ENCODE peak calls at places on chromosome 6, in nine cellular contexts. One of them, this sample, is unnamed. For H3K4me1, the result is how much of the 10 kb centered on the place peaks cover.

GRCh38 chr6:16480780-16481179 is 242.4 kb downstream of the GMPR start:
- DNase-seq in esophagus squamous epithelium: no peak
- DNase-seq in psoas muscle: no peak
- DNase-seq in adrenal gland: no peak
- DNase-seq in CD4-positive, alpha-beta memory T cell: no peak
- DNase-seq in hepatocyte: no peak
- DNase-seq in right cardiac atrium: no peak
- DNase-seq in heart left ventricle: no peak
- DNase-seq in heart right ventricle: no peak
- DNase-seq in this sample: no peak

GRCh38 chr6:34377984-34378383 is 14.5 kb downstream of the NUDT3 start:
- DNase-seq in heart left ventricle: no peak
- DNase-seq in heart right ventricle: no peak
- DNase-seq in right cardiac atrium: no peak
- DNase-seq in psoas muscle: no peak
- DNase-seq in adrenal gland: no peak
- DNase-seq in CD4-positive, alpha-beta memory T cell: no peak
- DNase-seq in hepatocyte: no peak
- DNase-seq in esophagus squamous epithelium: no peak
- DNase-seq in this sample: no peak

GRCh38 chr6:321158-321438 is 28.8 kb downstream of the DUSP22 start:
- DNase-seq in heart left ventricle: no peak
- DNase-seq in CD4-positive, alpha-beta memory T cell: no peak
- DNase-seq in psoas muscle: no peak
- DNase-seq in heart right ventricle: no peak
- DNase-seq in adrenal gland: no peak
- DNase-seq in hepatocyte: no peak
- DNase-seq in right cardiac atrium: no peak
- DNase-seq in esophagus squamous epithelium: no peak
- DNase-seq in this sample: no peak

GRCh38 chr6:139443226-139444112 is 69.0 kb upstream of the CITED2 start:
- DNase-seq in psoas muscle: no peak
- DNase-seq in right cardiac atrium: no peak
- DNase-seq in hepatocyte: no peak
- DNase-seq in CD4-positive, alpha-beta memory T cell: no peak
- DNase-seq in heart right ventricle: no peak
- DNase-seq in adrenal gland: no peak
- DNase-seq in esophagus squamous epithelium: no peak
- DNase-seq in heart left ventricle: no peak
- DNase-seq in this sample: no peak

GRCh38 chr6:163709255-163709654 is 294.7 kb downstream of the QKI start:
- DNase-seq in heart right ventricle: no peak
- DNase-seq in CD4-positive, alpha-beta memory T cell: no peak
- DNase-seq in psoas muscle: no peak
- DNase-seq in hepatocyte: no peak
- DNase-seq in adrenal gland: no peak
- DNase-seq in heart left ventricle: no peak
- DNase-seq in esophagus squamous epithelium: no peak
- DNase-seq in right cardiac atrium: peak
- DNase-seq in this sample: no peak

GRCh38 chr6:44512868-44513641 is 125.5 kb downstream of the CDC5L start:
- DNase-seq in psoas muscle: no peak
- DNase-seq in adrenal gland: no peak
- DNase-seq in esophagus squamous epithelium: no peak
- DNase-seq in heart right ventricle: peak
- DNase-seq in heart left ventricle: peak
- DNase-seq in CD4-positive, alpha-beta memory T cell: no peak
- DNase-seq in right cardiac atrium: no peak
- DNase-seq in hepatocyte: no peak
- DNase-seq in this sample: no peak

GRCh38 chr6:84618836-84619235 is 145.6 kb downstream of the TBX18 start:
- DNase-seq in psoas muscle: no peak
- DNase-seq in CD4-positive, alpha-beta memory T cell: no peak
- DNase-seq in heart left ventricle: no peak
- DNase-seq in hepatocyte: no peak
- DNase-seq in adrenal gland: no peak
- DNase-seq in right cardiac atrium: no peak
- DNase-seq in heart right ventricle: no peak
- DNase-seq in esophagus squamous epithelium: no peak
- DNase-seq in this sample: no peak

GRCh38 chr6:41644297-41644879 is 6.1 kb downstream of the MDFI start:
- DNase-seq in hepatocyte: no peak
- DNase-seq in heart left ventricle: no peak
- DNase-seq in esophagus squamous epithelium: no peak
- DNase-seq in CD4-positive, alpha-beta memory T cell: no peak
- DNase-seq in heart right ventricle: no peak
- DNase-seq in psoas muscle: no peak
- DNase-seq in right cardiac atrium: no peak
- DNase-seq in adrenal gland: no peak
- DNase-seq in this sample: no peak

GRCh38 chr6:135901776-135902524 is 50.4 kb downstream of the PDE7B start:
- DNase-seq in psoas muscle: no peak
- DNase-seq in esophagus squamous epithelium: no peak
- DNase-seq in right cardiac atrium: peak
- DNase-seq in adrenal gland: peak
- DNase-seq in hepatocyte: peak
- DNase-seq in heart right ventricle: peak
- DNase-seq in heart left ventricle: peak
- DNase-seq in CD4-positive, alpha-beta memory T cell: peak
- DNase-seq in this sample: no peak

GRCh38 chr6:72553531-72554202 is 68.2 kb upstream of the KCNQ5 start:
- DNase-seq in right cardiac atrium: no peak
- DNase-seq in heart right ventricle: no peak
- DNase-seq in heart left ventricle: no peak
- DNase-seq in esophagus squamous epithelium: no peak
- DNase-seq in adrenal gland: no peak
- DNase-seq in hepatocyte: no peak
- DNase-seq in psoas muscle: no peak
- DNase-seq in CD4-positive, alpha-beta memory T cell: no peak
- DNase-seq in this sample: no peak

GRCh38 chr6:70520575-70520974 is 46.2 kb upstream of the SDHAF4 start:
- DNase-seq in heart left ventricle: no peak
- DNase-seq in psoas muscle: no peak
- DNase-seq in right cardiac atrium: no peak
- DNase-seq in esophagus squamous epithelium: no peak
- DNase-seq in adrenal gland: no peak
- DNase-seq in heart right ventricle: no peak
- DNase-seq in CD4-positive, alpha-beta memory T cell: peak
- DNase-seq in hepatocyte: peak
- DNase-seq in this sample: no peak

GRCh38 chr6:45756611-45757010 is 259.0 kb downstream of the CLIC5 start:
- DNase-seq in esophagus squamous epithelium: no peak
- DNase-seq in heart left ventricle: no peak
- DNase-seq in psoas muscle: no peak
- DNase-seq in adrenal gland: no peak
- DNase-seq in heart right ventricle: no peak
- DNase-seq in hepatocyte: no peak
- DNase-seq in CD4-positive, alpha-beta memory T cell: no peak
- DNase-seq in right cardiac atrium: no peak
- DNase-seq in this sample: no peak

GRCh38 chr6:35600659-35601125 is 88.0 kb upstream of the TULP1 start:
- DNase-seq in heart right ventricle: no peak
- DNase-seq in psoas muscle: no peak
- DNase-seq in adrenal gland: no peak
- DNase-seq in CD4-positive, alpha-beta memory T cell: peak
- DNase-seq in esophagus squamous epithelium: no peak
- DNase-seq in hepatocyte: no peak
- DNase-seq in heart left ventricle: no peak
- DNase-seq in right cardiac atrium: no peak
- DNase-seq in this sample: no peak

GRCh38 chr6:168219804-168220203 is 99.8 kb downstream of the DACT2 start:
- DNase-seq in psoas muscle: no peak
- DNase-seq in right cardiac atrium: no peak
- DNase-seq in adrenal gland: no peak
- DNase-seq in hepatocyte: no peak
- DNase-seq in heart left ventricle: peak
- DNase-seq in heart right ventricle: no peak
- DNase-seq in CD4-positive, alpha-beta memory T cell: no peak
- DNase-seq in esophagus squamous epithelium: no peak
- DNase-seq in this sample: no peak

GRCh38 chr6:165110871-165111270 is 198.5 kb downstream of the C6orf118 start:
- DNase-seq in heart right ventricle: no peak
- DNase-seq in esophagus squamous epithelium: no peak
- DNase-seq in heart left ventricle: no peak
- DNase-seq in adrenal gland: no peak
- DNase-seq in CD4-positive, alpha-beta memory T cell: no peak
- DNase-seq in right cardiac atrium: no peak
- DNase-seq in psoas muscle: no peak
- DNase-seq in hepatocyte: no peak
- DNase-seq in this sample: no peak

GRCh38 chr6:39754493-39755115 is 29.4 kb upstream of the KIF6 start:
- DNase-seq in right cardiac atrium: peak
- DNase-seq in adrenal gland: no peak
- DNase-seq in psoas muscle: no peak
- DNase-seq in hepatocyte: no peak
- DNase-seq in esophagus squamous epithelium: no peak
- DNase-seq in heart left ventricle: no peak
- DNase-seq in heart right ventricle: peak
- DNase-seq in CD4-positive, alpha-beta memory T cell: no peak
- DNase-seq in this sample: no peak

GRCh38 chr6:160301341-160301740 is 42.7 kb upstream of the SLC22A2 start:
- DNase-seq in heart right ventricle: no peak
- DNase-seq in right cardiac atrium: no peak
- DNase-seq in CD4-positive, alpha-beta memory T cell: no peak
- DNase-seq in hepatocyte: no peak
- DNase-seq in adrenal gland: no peak
- DNase-seq in psoas muscle: peak
- DNase-seq in esophagus squamous epithelium: no peak
- DNase-seq in heart left ventricle: no peak
- DNase-seq in this sample: no peak

GRCh38 chr6:150025201-150025917 is at the start of gene RAET1L:
- DNase-seq in CD4-positive, alpha-beta memory T cell: no peak
- DNase-seq in right cardiac atrium: peak
- DNase-seq in hepatocyte: peak
- DNase-seq in heart left ventricle: no peak
- DNase-seq in adrenal gland: peak
- DNase-seq in heart right ventricle: peak
- DNase-seq in esophagus squamous epithelium: no peak
- DNase-seq in psoas muscle: no peak
- DNase-seq in this sample: peak

GRCh38 chr6:137892271-137892708 is 25.2 kb downstream of the TNFAIP3 start:
- DNase-seq in right cardiac atrium: no peak
- DNase-seq in CD4-positive, alpha-beta memory T cell: no peak
- DNase-seq in psoas muscle: no peak
- DNase-seq in heart right ventricle: no peak
- DNase-seq in adrenal gland: no peak
- DNase-seq in hepatocyte: no peak
- DNase-seq in esophagus squamous epithelium: no peak
- DNase-seq in heart left ventricle: no peak
- DNase-seq in this sample: no peak

GRCh38 chr6:32114853-32115252 is 5.7 kb upstream of the TNXB start:
- DNase-seq in adrenal gland: no peak
- DNase-seq in esophagus squamous epithelium: no peak
- DNase-seq in heart left ventricle: peak
- DNase-seq in heart right ventricle: no peak
- DNase-seq in right cardiac atrium: no peak
- DNase-seq in psoas muscle: no peak
- DNase-seq in hepatocyte: peak
- DNase-seq in CD4-positive, alpha-beta memory T cell: no peak
- DNase-seq in this sample: no peak

GRCh38 chr6:105453968-105454367 is 51.1 kb upstream of the PREP start:
- DNase-seq in psoas muscle: no peak
- DNase-seq in adrenal gland: no peak
- DNase-seq in right cardiac atrium: no peak
- DNase-seq in heart left ventricle: no peak
- DNase-seq in CD4-positive, alpha-beta memory T cell: no peak
- DNase-seq in hepatocyte: no peak
- DNase-seq in esophagus squamous epithelium: no peak
- DNase-seq in heart right ventricle: no peak
- DNase-seq in this sample: no peak
- H3K27ac ChIP-seq in psoas muscle: no peak
- H3K27ac ChIP-seq in adrenal gland: no peak
- H3K27ac ChIP-seq in right cardiac atrium: no peak
- H3K27ac ChIP-seq in heart left ventricle: no peak
- H3K27ac ChIP-seq in CD4-positive, alpha-beta memory T cell: peak
- H3K27ac ChIP-seq in hepatocyte: no peak
- H3K27ac ChIP-seq in esophagus squamous epithelium: peak
- H3K27ac ChIP-seq in heart right ventricle: no peak
- H3K27ac ChIP-seq in this sample: no peak

GRCh38 chr6:144718431-144718830 is 433.3 kb downstream of the UTRN start:
- DNase-seq in CD4-positive, alpha-beta memory T cell: no peak
- DNase-seq in psoas muscle: no peak
- DNase-seq in hepatocyte: no peak
- DNase-seq in right cardiac atrium: no peak
- DNase-seq in adrenal gland: no peak
- DNase-seq in heart right ventricle: no peak
- DNase-seq in esophagus squamous epithelium: no peak
- DNase-seq in heart left ventricle: no peak
- DNase-seq in this sample: no peak
- H3K4me3 ChIP-seq in CD4-positive, alpha-beta memory T cell: no peak
- H3K4me3 ChIP-seq in psoas muscle: no peak
- H3K4me3 ChIP-seq in hepatocyte: no peak
- H3K4me3 ChIP-seq in right cardiac atrium: no peak
- H3K4me3 ChIP-seq in adrenal gland: no peak
- H3K4me3 ChIP-seq in heart right ventricle: no peak
- H3K4me3 ChIP-seq in esophagus squamous epithelium: no peak
- H3K4me3 ChIP-seq in heart left ventricle: no peak
- H3K4me3 ChIP-seq in this sample: no peak

DNA sequence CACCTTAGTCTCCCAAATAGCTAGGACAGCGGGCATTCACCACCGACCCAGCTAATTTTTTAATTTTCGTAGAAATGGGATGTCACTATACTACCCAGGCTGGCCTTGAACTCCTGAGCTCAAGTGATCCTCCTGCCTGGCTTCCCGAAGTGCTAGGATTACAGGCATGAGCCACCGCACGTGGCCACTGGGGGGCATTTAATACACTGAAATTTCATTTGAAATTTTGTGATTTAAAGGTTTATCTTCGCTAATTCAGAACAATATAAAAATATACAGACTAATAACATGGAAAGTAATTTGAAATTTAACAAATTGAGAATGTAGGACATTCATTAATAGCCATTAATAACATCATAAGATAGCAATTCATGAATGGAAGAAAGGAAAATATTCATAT is 20.5 kb upstream of the TBC1D32 start:
- DNase-seq in hepatocyte: no peak
- DNase-seq in psoas muscle: no peak
- DNase-seq in heart right ventricle: no peak
- DNase-seq in heart left ventricle: no peak
- DNase-seq in esophagus squamous epithelium: no peak
- DNase-seq in CD4-positive, alpha-beta memory T cell: no peak
- DNase-seq in adrenal gland: peak
- DNase-seq in right cardiac atrium: no peak
- DNase-seq in this sample: no peak
- H3K4me1 ChIP-seq in hepatocyte: under half
- H3K4me1 ChIP-seq in psoas muscle: under half
- H3K4me1 ChIP-seq in heart right ventricle: under half
- H3K4me1 ChIP-seq in heart left ventricle: under half
- H3K4me1 ChIP-seq in esophagus squamous epithelium: under half
- H3K4me1 ChIP-seq in CD4-positive, alpha-beta memory T cell: under half
- H3K4me1 ChIP-seq in adrenal gland: under half
- H3K4me1 ChIP-seq in right cardiac atrium: under half
- H3K4me1 ChIP-seq in this sample: under half

GRCh38 chr6:111952821-111953535 is 79.7 kb upstream of the FYN start:
- DNase-seq in heart right ventricle: no peak
- DNase-seq in CD4-positive, alpha-beta memory T cell: no peak
- DNase-seq in psoas muscle: no peak
- DNase-seq in hepatocyte: no peak
- DNase-seq in adrenal gland: no peak
- DNase-seq in heart left ventricle: no peak
- DNase-seq in esophagus squamous epithelium: no peak
- DNase-seq in right cardiac atrium: no peak
- DNase-seq in this sample: no peak
- H3K27ac ChIP-seq in heart right ventricle: no peak
- H3K27ac ChIP-seq in CD4-positive, alpha-beta memory T cell: no peak
- H3K27ac ChIP-seq in psoas muscle: no peak
- H3K27ac ChIP-seq in hepatocyte: no peak
- H3K27ac ChIP-seq in adrenal gland: no peak
- H3K27ac ChIP-seq in heart left ventricle: no peak
- H3K27ac ChIP-seq in esophagus squamous epithelium: no peak
- H3K27ac ChIP-seq in right cardiac atrium: no peak
- H3K27ac ChIP-seq in this sample: no peak